ENCODE peak calls at places on chromosomes 5 and 9, in seven cellular contexts. X is AG10803, W is cardiac muscle cell, F is ureter, Z is brain pericyte, U is T-cell, M is hippocampal formation. G is an unnamed sample.

GRCh38 chr5:776862-777711 is 7.4 kb downstream of the ZDHHC11B start:
- DNase-seq in X (no peak), W (no peak), F (peak), Z (no peak), U (no peak), M (no peak), G (no peak)

GRCh38 chr9:26947736-26948135 is 694 bp upstream of the PLAA start:
- DNase-seq in X (no peak), W (no peak), F (no peak), Z (no peak), U (no peak), M (no peak), G (no peak)

GRCh38 chr9:20783057-20784038 is 99.3 kb downstream of the FOCAD start:
- DNase-seq in X (no peak), W (no peak), F (no peak), Z (no peak), U (no peak), M (no peak), G (no peak)

GRCh38 chr5:95916687-95917085 is 45.0 kb downstream of the ELL2 start:
- DNase-seq in X (peak), W (peak), F (no peak), Z (no peak), U (no peak), M (no peak), G (no peak)

GRCh38 chr5:135027699-135028615 is 6.1 kb downstream of the PITX1 start:
- DNase-seq in X (no peak), W (no peak), F (no peak), Z (no peak), U (no peak), M (no peak), G (no peak)

GRCh38 chr9:135811796-135812195 is 95.5 kb downstream of the CAMSAP1 start:
- DNase-seq in X (peak), W (peak), F (no peak), Z (no peak), U (no peak), M (peak), G (no peak)

GRCh38 chr5:126503602-126504104 is 80.4 kb downstream of the GRAMD2B start:
- DNase-seq in X (peak), W (peak), F (no peak), Z (no peak), U (no peak), M (no peak), G (no peak)

GRCh38 chr5:38673671-38674071 is 117.2 kb upstream of the LIFR start:
- DNase-seq in X (no peak), W (no peak), F (no peak), Z (no peak), U (no peak), M (no peak), G (no peak)

GRCh38 chr9:98610196-98610595 is 98.5 kb downstream of the GABBR2 start:
- DNase-seq in X (peak), W (peak), F (no peak), Z (no peak), U (no peak), M (no peak), G (no peak)

GRCh38 chr9:70220216-70220615 is 38.6 kb upstream of the SMC5 start:
- DNase-seq in X (peak), W (no peak), F (no peak), Z (no peak), U (no peak), M (no peak), G (no peak)

GRCh38 chr9:119221281-119221680 is 148.0 kb downstream of the BRINP1 start:
- DNase-seq in X (peak), W (no peak), F (no peak), Z (no peak), U (no peak), M (no peak), G (no peak)

GRCh38 chr5:27818888-27819287 is 780.5 kb upstream of the CDH9 start:
- DNase-seq in X (no peak), W (peak), F (no peak), Z (no peak), U (no peak), M (no peak), G (no peak)

GRCh38 chr5:135159626-135160025 is 125.6 kb upstream of the PITX1 start:
- DNase-seq in X (no peak), W (no peak), F (no peak), Z (no peak), U (no peak), M (no peak), G (no peak)

GRCh38 chr5:95794070-95794516 is 28.4 kb downstream of the GLRX start:
- DNase-seq in X (peak), W (peak), F (no peak), Z (no peak), U (no peak), M (no peak), G (no peak)

GRCh38 chr9:73680831-73681230 is 529.2 kb downstream of the ANXA1 start:
- DNase-seq in X (no peak), W (peak), F (no peak), Z (no peak), U (no peak), M (no peak), G (no peak)

GRCh38 chr5:119583684-119584083 is 45.7 kb upstream of the FAM170A start:
- DNase-seq in X (peak), W (no peak), F (no peak), Z (no peak), U (no peak), M (no peak), G (no peak)

GRCh38 chr5:150485770-150486401 is 22.0 kb upstream of the NDST1 start:
- DNase-seq in X (peak), W (peak), F (no peak), Z (no peak), U (no peak), M (peak), G (no peak)

GRCh38 chr9:71704806-71705205 is 63.5 kb downstream of the CEMIP2 start:
- DNase-seq in X (no peak), W (no peak), F (no peak), Z (no peak), U (no peak), M (no peak), G (no peak)

GRCh38 chr5:180873628-180874520 is 12.8 kb upstream of the ZFP62 start:
- DNase-seq in X (peak), W (peak), F (no peak), Z (no peak), U (no peak), M (peak), G (no peak)

GRCh38 chr5:62729662-62730061 is 151.0 kb downstream of the LRRC70 start:
- DNase-seq in X (no peak), W (no peak), F (no peak), Z (no peak), U (no peak), M (no peak), G (no peak)

GRCh38 chr5:180644825-180645608 is 4.4 kb downstream of the FLT4 start:
- DNase-seq in X (no peak), W (no peak), F (no peak), Z (no peak), U (no peak), M (no peak), G (no peak)

GRCh38 chr9:19689324-19690087 is 99.3 kb downstream of the SLC24A2 start:
- DNase-seq in X (no peak), W (peak), F (no peak), Z (no peak), U (no peak), M (no peak), G (no peak)

GRCh38 chr5:61401726-61402125 is 69.7 kb downstream of the ZSWIM6 start:
- DNase-seq in X (peak), W (peak), F (no peak), Z (no peak), U (no peak), M (no peak), G (no peak)

GRCh38 chr9:127323393-127323792 is 58.8 kb downstream of the GARNL3 start:
- DNase-seq in X (no peak), W (no peak), F (no peak), Z (no peak), U (no peak), M (no peak), G (no peak)